ENCODE peak calls at places on chromosomes 1 and 21, in eight cellular contexts. C is endothelial cell of umbilical vein, Q is MM.1S, H is endodermal cell, U is fibroblast of lung, P is PC-3, O is IMR-90, A is NT2/D1. W is an unnamed sample.

GRCh38 chr1:53696578-53696977 is 42.4 kb downstream of the GLIS1 start:
- DNase-seq in C (no peak), Q (no peak), H (no peak), U (no peak), P (no peak), O (no peak), A (no peak), W (no peak)

GRCh38 chr1:22573237-22573636 is 9.9 kb downstream of the EPHA8 start:
- DNase-seq in C (no peak), Q (no peak), H (no peak), U (no peak), P (no peak), O (no peak), A (no peak), W (no peak)

GRCh38 chr1:215056584-215056983 is 26.0 kb upstream of the KCNK2 start:
- DNase-seq in C (no peak), Q (no peak), H (no peak), U (no peak), P (peak; percentile 28), O (peak; percentile 82), A (no peak), W (no peak)

GRCh38 chr1:108933944-108934343 is 29.3 kb downstream of the CLCC1 start:
- DNase-seq in C (no peak), Q (no peak), H (no peak), U (no peak), P (no peak), O (no peak), A (no peak), W (no peak)

GRCh38 chr1:119885903-119886783 is 10.2 kb downstream of the ADAM30 start:
- DNase-seq in C (peak; percentile 54), Q (peak; percentile 29), H (peak; percentile 89), U (peak; percentile 37), P (peak; percentile 80), O (peak; percentile 39), A (peak; percentile 35), W (no peak)

GRCh38 chr1:162305969-162306368 is 70.7 kb downstream of the SPATA46 start:
- DNase-seq in C (peak; percentile 80), Q (no peak), H (no peak), U (no peak), P (peak; percentile 70), O (peak; percentile 10), A (no peak), W (no peak)

GRCh38 chr1:64745181-64745985 is 508 bp downstream of the RAVER2 start:
- DNase-seq in C (peak; percentile 43), Q (peak; percentile 69), H (peak; percentile 78), U (peak; percentile 59), P (peak; percentile 37), O (no peak), A (no peak), W (peak; percentile 33)

GRCh38 chr1:206668351-206668750 is 16.4 kb upstream of the MAPKAPK2 start:
- DNase-seq in C (no peak), Q (no peak), H (no peak), U (no peak), P (no peak), O (no peak), A (no peak), W (no peak)

GRCh38 chr21:16534408-16535099 is 804.8 kb downstream of the USP25 start:
- DNase-seq in C (peak; percentile 82), Q (no peak), H (no peak), U (peak; percentile 87), P (no peak), O (peak; percentile 32), A (no peak), W (no peak)

GRCh38 chr1:11537854-11538591 is 59.1 kb downstream of the DISP3 start:
- DNase-seq in C (no peak), Q (no peak), H (no peak), U (no peak), P (no peak), O (no peak), A (no peak), W (no peak)

GRCh38 chr21:17572431-17572830 is 40.3 kb downstream of the BTG3 start:
- DNase-seq in C (no peak), Q (no peak), H (no peak), U (no peak), P (no peak), O (no peak), A (no peak), W (no peak)

GRCh38 chr1:235597867-235598553 is 51.6 kb downstream of the GNG4 start:
- DNase-seq in C (peak; percentile 18), Q (no peak), H (peak; percentile 60), U (peak; percentile 57), P (peak; percentile 56), O (peak; percentile 62), A (peak; percentile 32), W (no peak)

GRCh38 chr1:187842406-187843165 is 1013.8 kb downstream of the PLA2G4A start:
- DNase-seq in C (no peak), Q (no peak), H (peak; percentile 42), U (no peak), P (peak; percentile 66), O (peak; percentile 16), A (peak; percentile 5), W (no peak)

GRCh38 chr1:185016880-185017279 is 28.5 kb upstream of the RNF2 start:
- DNase-seq in C (no peak), Q (no peak), H (no peak), U (no peak), P (peak; percentile 33), O (peak; percentile 1), A (no peak), W (no peak)

GRCh38 chr1:176897350-176898236 is 266.9 kb downstream of the ASTN1 start:
- DNase-seq in C (peak; percentile 49), Q (peak; percentile 76), H (peak; percentile 95), U (peak; percentile 68), P (peak; percentile 72), O (peak; percentile 61), A (peak; percentile 81), W (peak; percentile 78)

GRCh38 chr1:211738709-211739301 is 63.4 kb upstream of the NEK2 start:
- DNase-seq in C (no peak), Q (peak; percentile 44), H (peak; percentile 58), U (no peak), P (peak; percentile 29), O (peak; percentile 7), A (no peak), W (no peak)

GRCh38 chr1:9181990-9182783 is 52.4 kb upstream of the H6PD start:
- DNase-seq in C (peak; percentile 64), Q (peak; percentile 48), H (peak; percentile 85), U (peak; percentile 45), P (peak; percentile 39), O (no peak), A (no peak), W (no peak)

GRCh38 chr1:33928256-33928655 is 64.4 kb downstream of the HMGB4 start:
- DNase-seq in C (no peak), Q (no peak), H (no peak), U (peak; percentile 32), P (no peak), O (peak; percentile 2), A (no peak), W (no peak)

GRCh38 chr1:23090056-23090455 is 70.8 kb downstream of the KDM1A start:
- DNase-seq in C (no peak), Q (no peak), H (no peak), U (no peak), P (no peak), O (no peak), A (no peak), W (no peak)

GRCh38 chr1:51535006-51535592 is 16.0 kb upstream of the EPS15 start:
- DNase-seq in C (peak; percentile 89), Q (peak; percentile 61), H (peak; percentile 76), U (peak; percentile 80), P (peak; percentile 81), O (peak; percentile 68), A (peak; percentile 39), W (peak; percentile 21)

GRCh38 chr1:169586395-169587255 is at the start of gene F5:
- DNase-seq in C (peak; percentile 61), Q (peak; percentile 80), H (peak; percentile 94), U (peak; percentile 50), P (peak; percentile 84), O (peak; percentile 40), A (peak; percentile 80), W (peak; percentile 49)
- H3K9ac ChIP-seq in C (no peak within 1 kb of the TSS), Q (no peak within 1 kb of the TSS), H (no peak within 1 kb of the TSS), U (no peak within 1 kb of the TSS), P (no peak within 1 kb of the TSS), O (no peak within 1 kb of the TSS), A (peak within 1 kb of the TSS; percentile 76), W (peak within 1 kb of the TSS; percentile 72)

DNA sequence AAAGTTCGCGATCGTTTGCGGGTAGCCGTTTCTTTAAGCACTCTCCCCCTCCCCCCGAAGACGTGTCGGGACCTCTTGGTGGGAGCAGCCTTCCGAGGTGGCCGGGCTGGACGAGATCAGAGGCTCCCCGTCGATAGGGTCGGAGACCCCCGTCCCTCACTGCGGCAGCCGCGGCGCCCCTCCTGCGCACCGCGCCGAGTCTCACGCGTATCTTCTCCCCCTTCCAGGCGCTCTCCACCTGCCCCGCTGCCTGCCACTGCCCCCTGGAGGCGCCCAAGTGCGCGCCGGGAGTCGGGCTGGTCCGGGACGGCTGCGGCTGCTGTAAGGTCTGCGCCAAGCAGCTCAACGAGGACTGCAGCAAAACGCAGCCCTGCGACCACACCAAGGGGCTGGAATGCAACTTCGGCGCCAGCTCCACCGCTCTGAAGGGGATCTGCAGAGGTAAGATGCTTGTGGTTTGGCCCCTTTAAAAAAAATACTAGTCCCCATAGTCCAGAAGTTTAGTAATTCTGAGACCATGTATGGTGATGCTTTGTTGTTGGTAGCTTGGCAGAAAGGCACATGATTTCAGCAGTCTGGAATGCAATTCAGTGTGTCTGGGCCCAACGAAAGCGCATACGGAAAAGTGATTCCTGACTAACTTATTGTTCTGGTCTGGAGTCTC is 709 bp downstream of the CCN1 start:
- DNase-seq in C (peak; percentile 45), Q (peak; percentile 73), H (peak; percentile 88), U (peak; percentile 94), P (peak; percentile 69), O (peak; percentile 69), A (no peak), W (peak; percentile 65)
- H3K9ac ChIP-seq in C (peak overlapping the region; percentile 100), Q (peak overlapping the region; percentile 47), H (peak overlapping the region; percentile 100), U (peak overlapping the region; percentile 95), P (peak overlapping the region; percentile 86), O (peak overlapping the region; percentile 89), A (peak overlapping the region; percentile 85), W (peak overlapping the region; percentile 100)

DNA sequence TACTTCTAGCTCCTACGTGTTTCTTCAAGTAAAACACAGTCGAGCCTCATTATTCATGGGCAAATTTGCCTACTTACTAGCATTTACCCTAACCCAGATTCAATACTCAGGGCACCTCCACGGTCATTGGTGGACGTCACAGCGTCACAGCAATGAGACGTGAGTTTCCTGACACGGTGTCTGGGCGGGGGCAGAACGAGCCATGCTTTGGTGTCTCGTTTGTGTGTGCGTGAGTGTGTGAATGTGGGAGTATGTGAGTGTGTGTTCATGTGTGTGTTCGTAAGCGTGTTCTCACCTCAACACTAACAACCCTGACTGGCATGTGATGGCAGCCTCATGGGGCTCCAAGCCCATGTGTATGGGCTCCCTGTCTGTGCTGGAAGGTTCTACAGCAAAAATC is 17.5 kb upstream of the COL18A1 start:
- DNase-seq in C (no peak), Q (no peak), H (no peak), U (no peak), P (no peak), O (no peak), A (no peak), W (no peak)
- H3K9ac ChIP-seq in C (no peak overlapping the region), Q (no peak overlapping the region), H (no peak overlapping the region), U (no peak overlapping the region), P (no peak overlapping the region), O (peak overlapping the region; percentile 10), A (no peak overlapping the region), W (peak overlapping the region; percentile 68)

DNA sequence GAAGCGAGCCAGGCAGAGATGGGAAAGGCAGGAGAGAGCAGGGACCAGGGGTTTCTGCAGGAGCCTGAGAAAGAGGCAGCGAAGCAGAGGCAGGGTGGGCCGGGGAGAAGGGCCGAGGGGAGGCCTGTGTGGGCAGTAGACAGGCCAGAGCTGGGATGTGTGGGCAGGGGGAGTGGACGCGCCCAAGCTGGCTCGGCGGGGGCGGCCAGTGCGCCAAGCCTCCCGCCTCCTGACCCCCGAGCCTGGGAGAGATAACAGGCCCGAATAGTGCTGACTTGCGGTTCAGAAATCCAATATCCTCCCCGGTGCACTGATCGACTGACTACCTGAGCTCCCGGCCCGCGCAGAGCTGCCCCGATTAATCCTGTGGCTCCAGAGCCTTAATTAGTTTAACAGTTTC is 41.9 kb downstream of the AHDC1 start:
- DNase-seq in C (no peak), Q (no peak), H (no peak), U (no peak), P (no peak), O (no peak), A (no peak), W (no peak)
- H3K9ac ChIP-seq in C (no peak overlapping the region), Q (no peak overlapping the region), H (no peak overlapping the region), U (peak overlapping the region; percentile 42), P (no peak overlapping the region), O (no peak overlapping the region), A (peak overlapping the region; percentile 59), W (peak overlapping the region; percentile 83)

W was measured in neuronal stem cell.